ENCODE peak calls at places on chromosomes 3 and 15, in five cellular contexts. One of them, this sample, is unnamed.

GRCh38 chr15:85125056-85125661 is 143.5 kb downstream of the PDE8A start:
- DNase-seq in PC-3: peak
- DNase-seq in AG04450: no peak
- DNase-seq in activated CD4-positive, alpha-beta T cell treated with anti-CD3 and anti-CD28 coated beads for 24 hours: no peak
- DNase-seq in IMR-90: peak
- DNase-seq in this sample: peak

GRCh38 chr3:101963902-101964362 is 114.6 kb downstream of the NFKBIZ start:
- DNase-seq in PC-3: peak
- DNase-seq in AG04450: no peak
- DNase-seq in activated CD4-positive, alpha-beta T cell treated with anti-CD3 and anti-CD28 coated beads for 24 hours: no peak
- DNase-seq in IMR-90: peak
- DNase-seq in this sample: peak

GRCh38 chr3:94440767-94441493 is 378.1 kb downstream of the NSUN3 start:
- DNase-seq in PC-3: peak
- DNase-seq in AG04450: peak
- DNase-seq in activated CD4-positive, alpha-beta T cell treated with anti-CD3 and anti-CD28 coated beads for 24 hours: no peak
- DNase-seq in IMR-90: peak
- DNase-seq in this sample: peak

GRCh38 chr3:188407158-188407880 is 253.4 kb downstream of the LPP start:
- DNase-seq in PC-3: no peak
- DNase-seq in AG04450: no peak
- DNase-seq in activated CD4-positive, alpha-beta T cell treated with anti-CD3 and anti-CD28 coated beads for 24 hours: no peak
- DNase-seq in IMR-90: peak
- DNase-seq in this sample: no peak

GRCh38 chr3:194333212-194333980 is 17.7 kb downstream of the CPN2 start:
- DNase-seq in PC-3: peak
- DNase-seq in AG04450: no peak
- DNase-seq in activated CD4-positive, alpha-beta T cell treated with anti-CD3 and anti-CD28 coated beads for 24 hours: peak
- DNase-seq in IMR-90: peak
- DNase-seq in this sample: peak

GRCh38 chr15:40104865-40105516 is 3.7 kb downstream of the BMF start:
- DNase-seq in PC-3: peak
- DNase-seq in AG04450: no peak
- DNase-seq in activated CD4-positive, alpha-beta T cell treated with anti-CD3 and anti-CD28 coated beads for 24 hours: peak
- DNase-seq in IMR-90: peak
- DNase-seq in this sample: peak

GRCh38 chr3:138325990-138326389 is 3.7 kb downstream of the NME9 start:
- DNase-seq in PC-3: no peak
- DNase-seq in AG04450: no peak
- DNase-seq in activated CD4-positive, alpha-beta T cell treated with anti-CD3 and anti-CD28 coated beads for 24 hours: no peak
- DNase-seq in IMR-90: no peak
- DNase-seq in this sample: no peak

GRCh38 chr15:41961014-41961518 is 11.3 kb downstream of the EHD4 start:
- DNase-seq in PC-3: peak
- DNase-seq in AG04450: no peak
- DNase-seq in activated CD4-positive, alpha-beta T cell treated with anti-CD3 and anti-CD28 coated beads for 24 hours: no peak
- DNase-seq in IMR-90: no peak
- DNase-seq in this sample: no peak

This sample was measured in fibroblast of lung.